ENCODE peak calls at places on chromosomes 7 and 10, in six cellular contexts. W is A549, B is endothelial cell of umbilical vein, R is K562, X is GM12878, Y is HepG2. D is an unnamed sample.

GRCh38 chr7:26624839-26625238 is 239.6 kb downstream of the SKAP2 start:
- DNase-seq in Y (no peak), B (no peak), W (no peak), X (no peak), R (no peak), D (no peak)

GRCh38 chr10:71613877-71614276 is 105.7 kb downstream of the C10orf105 start:
- DNase-seq in W (no peak), Y (no peak), R (no peak), X (no peak), B (no peak), D (no peak)

GRCh38 chr7:87003872-87004798 is 55.3 kb downstream of the ELAPOR2 start:
- DNase-seq in Y (no peak), X (no peak), B (peak), R (peak), W (no peak), D (no peak)

GRCh38 chr7:158811461-158811860 is 17.8 kb downstream of the ESYT2 start:
- DNase-seq in R (peak), W (no peak), B (no peak), Y (no peak), X (no peak), D (peak)

GRCh38 chr10:19518109-19518508 is 298.1 kb upstream of the PLXDC2 start:
- DNase-seq in R (no peak), Y (no peak), W (no peak), X (no peak), B (no peak), D (no peak)

GRCh38 chr10:127577376-127577775 is 28.3 kb downstream of the NPS start:
- DNase-seq in X (no peak), Y (no peak), R (no peak), B (no peak), W (no peak), D (peak)

GRCh38 chr7:107726356-107727130 is 17.4 kb upstream of the CBLL1 start:
- DNase-seq in W (no peak), Y (no peak), X (no peak), B (no peak), R (no peak), D (no peak)

GRCh38 chr7:130087364-130087763 is 17.0 kb downstream of the KLHDC10 start:
- DNase-seq in W (no peak), Y (no peak), B (no peak), X (no peak), R (no peak), D (no peak)

GRCh38 chr7:84729284-84729683 is 457.6 kb downstream of the SEMA3D start:
- DNase-seq in W (no peak), Y (no peak), B (no peak), R (peak), X (no peak), D (no peak)

GRCh38 chr7:94298943-94299342 is 95.8 kb upstream of the COL1A2 start:
- DNase-seq in B (no peak), W (no peak), X (no peak), Y (no peak), R (no peak), D (no peak)

GRCh38 chr10:104694074-104694473 is 53.0 kb downstream of the SORCS3 start:
- DNase-seq in W (no peak), R (no peak), B (no peak), X (no peak), Y (no peak), D (no peak)

GRCh38 chr10:88660593-88660884 is 3.7 kb upstream of the LIPF start:
- DNase-seq in X (no peak), B (peak), Y (no peak), W (no peak), R (no peak), D (no peak)

GRCh38 chr10:59176241-59177030 is at the start of gene PHYHIPL:
- DNase-seq in W (peak), R (no peak), Y (peak), B (no peak), X (no peak), D (no peak)

GRCh38 chr7:81623251-81623855 is 146.5 kb downstream of the HGF start:
- DNase-seq in X (no peak), W (no peak), R (no peak), Y (no peak), B (no peak), D (no peak)

GRCh38 chr7:27143022-27143949 is at the start of gene HOXA5:
- DNase-seq in R (no peak), B (peak), X (no peak), W (peak), Y (peak), D (no peak)

GRCh38 chr7:44727346-44728262 is 21.0 kb upstream of the ZMIZ2 start:
- DNase-seq in Y (no peak), X (no peak), R (peak), W (no peak), B (peak), D (no peak)

GRCh38 chr10:124450010-124450782 is at the start of gene NKX1-2:
- DNase-seq in X (no peak), Y (no peak), R (no peak), W (no peak), B (no peak), D (no peak)

GRCh38 chr10:1612910-1613309 is 124.4 kb downstream of the ADARB2 start:
- DNase-seq in X (no peak), Y (no peak), R (peak), W (no peak), B (no peak), D (no peak)

GRCh38 chr7:35987016-35987415 is 166.0 kb upstream of the EEPD1 start:
- DNase-seq in W (no peak), R (no peak), B (no peak), Y (no peak), X (no peak), D (no peak)

GRCh38 chr7:2369139-2369538 is 14.5 kb downstream of the EIF3B start:
- DNase-seq in W (no peak), B (no peak), Y (no peak), X (no peak), R (no peak), D (no peak)

GRCh38 chr7:132298782-132299181 is 277.5 kb downstream of the PLXNA4 start:
- DNase-seq in B (peak), R (no peak), Y (no peak), X (no peak), W (no peak), D (no peak)

GRCh38 chr7:140668641-140669040 is 4.1 kb upstream of the ADCK2 start:
- DNase-seq in X (no peak), W (no peak), B (no peak), R (no peak), Y (no peak), D (no peak)

GRCh38 chr10:34780818-34781380 is 34.2 kb downstream of the PARD3 start:
- DNase-seq in X (peak), B (peak), W (no peak), R (peak), Y (no peak), D (peak)

GRCh38 chr10:59382831-59383295 is 20.5 kb upstream of the FAM13C start:
- DNase-seq in W (no peak), Y (no peak), R (no peak), B (no peak), X (no peak), D (no peak)

GRCh38 chr7:137080516-137081203 is 212.2 kb downstream of the CHRM2 start:
- DNase-seq in W (no peak), R (no peak), Y (no peak), X (no peak), B (no peak), D (no peak)

GRCh38 chr10:70597856-70598815 is 4.4 kb downstream of the PRF1 start:
- DNase-seq in Y (no peak), W (no peak), B (no peak), X (no peak), R (no peak), D (no peak)

GRCh38 chr10:70600512-70601395 is 1.8 kb downstream of the PRF1 start:
- DNase-seq in R (peak), B (no peak), W (no peak), X (no peak), Y (no peak), D (no peak)

GRCh38 chr10:70598857-70599295 is 3.7 kb downstream of the PRF1 start:
- DNase-seq in X (no peak), W (no peak), Y (no peak), B (no peak), R (peak), D (peak)

GRCh38 chr10:70599319-70599718 is 3.2 kb downstream of the PRF1 start:
- DNase-seq in Y (no peak), R (no peak), W (no peak), B (no peak), X (no peak), D (no peak)

GRCh38 chr10:70599791-70600190 is 2.8 kb downstream of the PRF1 start:
- DNase-seq in B (no peak), W (no peak), R (no peak), Y (no peak), X (no peak), D (no peak)
- TF ChIP-seq MYC in B (no peak), W (no peak), R (no peak), Y (no peak), X (no peak), D (no peak)

GRCh38 chr7:79820387-79820786 is 314.2 kb upstream of the GNAI1 start:
- DNase-seq in X (no peak), Y (no peak), W (no peak), B (peak), R (no peak), D (no peak)
- H3K4me3 ChIP-seq in X (no peak), Y (no peak), W (no peak), B (no peak), R (no peak), D (no peak)

GRCh38 chr10:132399117-132400035 is 2.4 kb downstream of the PWWP2B start:
- DNase-seq in X (no peak), R (no peak), Y (no peak), W (no peak), B (no peak), D (no peak)
- TF ChIP-seq MYC in X (no peak), R (no peak), Y (no peak), W (no peak), B (no peak), D (no peak)

DNA sequence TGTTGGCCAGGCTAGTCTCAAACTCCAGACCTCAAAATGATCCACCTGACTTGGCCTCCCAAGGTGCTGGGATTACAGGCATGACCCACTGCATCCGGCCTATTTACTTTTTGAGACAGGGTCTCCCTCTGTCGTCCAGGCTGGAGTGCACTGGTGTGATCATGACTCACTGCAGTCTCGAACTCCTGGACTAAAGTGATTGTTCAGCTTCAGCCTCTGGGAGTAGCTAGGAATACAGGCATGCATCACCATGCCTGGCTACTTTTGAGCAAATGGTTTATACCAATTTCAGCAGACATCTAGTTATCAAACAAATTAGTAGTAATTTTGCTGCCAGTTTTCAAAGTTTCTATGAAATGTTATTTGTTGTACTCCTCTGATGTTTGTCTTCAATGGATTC is 2.2 kb upstream of the WAC start:
- DNase-seq in Y (peak), X (no peak), W (no peak), B (no peak), R (peak), D (no peak)
- H3K4me3 ChIP-seq in Y (no peak), X (peak), W (no peak), B (no peak), R (no peak), D (no peak)

GRCh38 chr7:72492446-72492845 is 80.3 kb upstream of the CALN1 start:
- DNase-seq in W (no peak), R (no peak), X (no peak), B (no peak), Y (no peak), D (no peak)
- TF ChIP-seq MYC in W (no peak), R (no peak), X (no peak), B (no peak), Y (no peak), D (no peak)

GRCh38 chr7:111459065-111459756 is 103.1 kb downstream of the IMMP2L start:
- DNase-seq in W (no peak), R (no peak), Y (no peak), X (no peak), B (no peak), D (no peak)
- H3K4me3 ChIP-seq in W (no peak), R (no peak), Y (no peak), X (no peak), B (no peak), D (no peak)